ENCODE peak calls at places on chromosomes 7 and 10, in eight cellular contexts. R is CD4-positive, alpha-beta T cell; D is SHP77 treated with DMSO at 0.1 percent for 48 hours; Y is progenitor cell of endocrine pancreas; X is non-pigmented ciliary epithelial cell; V is fibroblast of mammary gland; P is CD8-positive, alpha-beta T cell; U is stromal cell of bone marrow. K is an unnamed sample.

GRCh38 chr10:12534824-12535223 is 185.5 kb downstream of the CAMK1D start:
- DNase-seq in R (no peak), D (no peak), Y (no peak), X (no peak), V (no peak), P (no peak), U (no peak), K (no peak)

GRCh38 chr10:31698169-31698890 is 230.3 kb downstream of the ARHGAP12 start:
- DNase-seq in R (no peak), D (no peak), Y (no peak), X (peak), V (peak), P (no peak), U (peak), K (peak)

GRCh38 chr7:121466455-121466854 is 70.3 kb upstream of the FAM3C start:
- DNase-seq in R (no peak), D (no peak), Y (no peak), X (no peak), V (no peak), P (no peak), U (no peak), K (no peak)

GRCh38 chr10:28935061-28935460 is 257.7 kb downstream of the BAMBI start:
- DNase-seq in R (no peak), D (no peak), Y (no peak), X (no peak), V (no peak), P (no peak), U (no peak), K (no peak)

GRCh38 chr10:36608251-36608650 is 517.1 kb upstream of the ANKRD30A start:
- DNase-seq in R (no peak), D (no peak), Y (no peak), X (peak), V (peak), P (no peak), U (no peak), K (no peak)

GRCh38 chr10:103514244-103514643 is 20.7 kb downstream of the NEURL1 start:
- DNase-seq in R (no peak), D (no peak), Y (no peak), X (no peak), V (no peak), P (no peak), U (no peak), K (no peak)

GRCh38 chr10:51706225-51706624 is 6.8 kb upstream of the CSTF2T start:
- DNase-seq in R (no peak), D (no peak), Y (no peak), X (no peak), V (peak), P (no peak), U (peak), K (peak)

GRCh38 chr7:131623154-131623553 is 66.7 kb upstream of the PODXL start:
- DNase-seq in R (no peak), D (no peak), Y (no peak), X (no peak), V (no peak), P (no peak), U (no peak), K (no peak)

GRCh38 chr10:118730699-118731456 is 23.9 kb downstream of the CACUL1 start:
- DNase-seq in R (no peak), D (no peak), Y (no peak), X (no peak), V (no peak), P (no peak), U (no peak), K (no peak)

GRCh38 chr7:90961037-90961725 is 303.1 kb upstream of the FZD1 start:
- DNase-seq in R (no peak), D (no peak), Y (no peak), X (no peak), V (peak), P (no peak), U (no peak), K (no peak)

GRCh38 chr10:30788307-30788706 is 158.8 kb upstream of the LYZL2 start:
- DNase-seq in R (no peak), D (no peak), Y (no peak), X (no peak), V (peak), P (no peak), U (no peak), K (no peak)

GRCh38 chr7:26291699-26292538 is at the start of gene SNX10:
- DNase-seq in R (peak), D (no peak), Y (peak), X (no peak), V (no peak), P (peak), U (no peak), K (no peak)

GRCh38 chr7:11170160-11170559 is 196.5 kb downstream of the PHF14 start:
- DNase-seq in R (no peak), D (peak), Y (no peak), X (no peak), V (no peak), P (no peak), U (no peak), K (no peak)

GRCh38 chr10:58140706-58141347 is 126.9 kb downstream of the IPMK start:
- DNase-seq in R (no peak), D (no peak), Y (no peak), X (no peak), V (no peak), P (no peak), U (no peak), K (no peak)

GRCh38 chr7:2932761-2933251 is 88.7 kb upstream of the GNA12 start:
- DNase-seq in R (no peak), D (no peak), Y (no peak), X (no peak), V (no peak), P (no peak), U (no peak), K (no peak)

GRCh38 chr7:73768661-73769480 is 1.2 kb downstream of the CLDN3 start:
- DNase-seq in R (no peak), D (no peak), Y (no peak), X (no peak), V (no peak), P (no peak), U (no peak), K (no peak)

GRCh38 chr10:129771024-129771423 is 193.1 kb downstream of the EBF3 start:
- DNase-seq in R (no peak), D (no peak), Y (peak), X (no peak), V (no peak), P (no peak), U (no peak), K (no peak)

GRCh38 chr7:99040104-99040958 is 103.6 kb downstream of the SMURF1 start:
- DNase-seq in R (peak), D (peak), Y (peak), X (peak), V (peak), P (peak), U (peak), K (peak)

GRCh38 chr10:110634527-110635209 is 9.5 kb upstream of the RBM20 start:
- DNase-seq in R (no peak), D (peak), Y (no peak), X (no peak), V (no peak), P (no peak), U (no peak), K (no peak)

GRCh38 chr10:112435013-112435619 is 11.6 kb downstream of the ZDHHC6 start:
- DNase-seq in R (no peak), D (no peak), Y (no peak), X (no peak), V (peak), P (no peak), U (peak), K (peak)

GRCh38 chr7:83957333-83957732 is 237.3 kb downstream of the SEMA3A start:
- DNase-seq in R (no peak), D (no peak), Y (no peak), X (no peak), V (peak), P (no peak), U (no peak), K (peak)

GRCh38 chr10:103781329-103782061 is 73.9 kb downstream of the SH3PXD2A start:
- DNase-seq in R (no peak), D (no peak), Y (no peak), X (peak), V (peak), P (no peak), U (peak), K (peak)

GRCh38 chr7:39527296-39527695 is 38.9 kb upstream of the YAE1 start:
- DNase-seq in R (no peak), D (no peak), Y (no peak), X (no peak), V (peak), P (no peak), U (no peak), K (no peak)

GRCh38 chr10:48377751-48378585 is 71.5 kb downstream of the MAPK8 start:
- DNase-seq in R (no peak), D (no peak), Y (no peak), X (no peak), V (peak), P (no peak), U (no peak), K (no peak)

GRCh38 chr10:74994714-74995308 is 116.6 kb upstream of the SAMD8 start:
- DNase-seq in R (no peak), D (no peak), Y (no peak), X (no peak), V (no peak), P (no peak), U (no peak), K (no peak)

GRCh38 chr10:109882251-109883057 is 40.9 kb downstream of the XPNPEP1 start:
- DNase-seq in R (no peak), D (no peak), Y (no peak), X (no peak), V (no peak), P (no peak), U (no peak), K (no peak)

GRCh38 chr7:53531-53930 is 138.8 kb upstream of the FAM20C start:
- DNase-seq in R (no peak), D (no peak), Y (no peak), X (no peak), V (no peak), P (no peak), U (no peak), K (no peak)

GRCh38 chr7:94301024-94301588 is 93.6 kb upstream of the COL1A2 start:
- DNase-seq in R (no peak), D (no peak), Y (peak), X (peak), V (peak), P (no peak), U (peak), K (peak)

GRCh38 chr7:98559958-98560357 is 57.1 kb upstream of the NPTX2 start:
- DNase-seq in R (no peak), D (no peak), Y (no peak), X (no peak), V (no peak), P (no peak), U (no peak), K (no peak)

GRCh38 chr10:76311752-76312699 is 880.6 kb downstream of the LRMDA start:
- DNase-seq in R (no peak), D (no peak), Y (no peak), X (no peak), V (peak), P (no peak), U (no peak), K (no peak)

GRCh38 chr10:51937736-51938135 is 238.3 kb upstream of the CSTF2T start:
- DNase-seq in R (no peak), D (no peak), Y (no peak), X (peak), V (peak), P (no peak), U (peak), K (peak)

GRCh38 chr10:71589617-71590551 is 129.7 kb downstream of the C10orf105 start:
- DNase-seq in R (no peak), D (peak), Y (no peak), X (no peak), V (no peak), P (no peak), U (no peak), K (no peak)

GRCh38 chr10:29635711-29636144 is 957 bp upstream of the SVIL start:
- DNase-seq in R (peak), D (no peak), Y (peak), X (no peak), V (peak), P (no peak), U (no peak), K (no peak)

GRCh38 chr7:8500286-8500685 is 66.9 kb downstream of the NXPH1 start:
- DNase-seq in R (no peak), D (peak), Y (no peak), X (no peak), V (no peak), P (no peak), U (no peak), K (no peak)

GRCh38 chr10:46064269-46064817 is 18.3 kb upstream of the MSMB start:
- DNase-seq in R (no peak), D (no peak), Y (no peak), X (no peak), V (no peak), P (no peak), U (no peak), K (no peak)

GRCh38 chr10:48444861-48445841 is 138.7 kb downstream of the MAPK8 start:
- DNase-seq in R (no peak), D (no peak), Y (no peak), X (no peak), V (no peak), P (no peak), U (no peak), K (no peak)

GRCh38 chr10:18377898-18378297 is 237.7 kb downstream of the CACNB2 start:
- DNase-seq in R (no peak), D (no peak), Y (no peak), X (no peak), V (no peak), P (no peak), U (no peak), K (no peak)

GRCh38 chr10:75040576-75040975 is 70.9 kb upstream of the SAMD8 start:
- DNase-seq in R (no peak), D (no peak), Y (no peak), X (no peak), V (no peak), P (no peak), U (no peak), K (no peak)

GRCh38 chr10:89351402-89352038 is 23.7 kb downstream of the IFIT3 start:
- DNase-seq in R (no peak), D (no peak), Y (no peak), X (no peak), V (peak), P (no peak), U (no peak), K (no peak)

K was measured in fibroblast of the conjunctiva.